ENCODE peak calls at places on chromosomes 3 and 15, in eight cellular contexts. X is AG04450; V is stimulated activated CD8-positive, alpha-beta memory T cell treated with anti-CD3 and anti-CD28 coated beads, Interleukin-15, amount 100 ng/mL, for 24 hours; B is GM10248; L is Right ventricle myocardium superior; P is progenitor cell of endocrine pancreas; M is RWPE1; S is foreskin fibroblast. T is an unnamed sample.

GRCh38 chr15:35181538-35181937 is 96.4 kb upstream of the NANOGP8 start:
- DNase-seq in L (no peak), X (no peak), S (peak), P (no peak), B (no peak), V (no peak), M (no peak), T (no peak)

GRCh38 chr15:80550219-80550909 is 144.7 kb upstream of the ABHD17C start:
- DNase-seq in L (no peak), B (no peak), M (peak), S (peak), V (no peak), P (no peak), X (peak), T (peak)

GRCh38 chr3:126113733-126114132 is 29.8 kb upstream of the SLC41A3 start:
- DNase-seq in L (no peak), S (no peak), V (no peak), X (no peak), P (no peak), M (no peak), B (no peak), T (no peak)

GRCh38 chr3:179734497-179735281 is 81.8 kb downstream of the USP13 start:
- DNase-seq in S (no peak), V (no peak), B (no peak), M (peak), P (no peak), L (no peak), X (no peak), T (no peak)

GRCh38 chr3:72614394-72615074 is 233.7 kb downstream of the SHQ1 start:
- DNase-seq in S (no peak), B (no peak), L (no peak), V (no peak), M (no peak), P (no peak), X (no peak), T (no peak)

GRCh38 chr15:38994310-38994709 is 429.7 kb upstream of the RASGRP1 start:
- DNase-seq in X (no peak), M (no peak), P (no peak), B (no peak), V (no peak), L (no peak), S (no peak), T (no peak)

GRCh38 chr3:98985406-98985805 is 83.9 kb upstream of the DCBLD2 start:
- DNase-seq in X (no peak), B (no peak), S (no peak), V (no peak), L (no peak), P (no peak), M (no peak), T (no peak)

GRCh38 chr3:197203714-197204146 is 94.7 kb downstream of the DLG1 start:
- DNase-seq in V (no peak), M (no peak), B (no peak), P (no peak), X (no peak), S (no peak), L (no peak), T (no peak)

GRCh38 chr3:172622916-172623700 is 87.8 kb downstream of the NCEH1 start:
- DNase-seq in L (no peak), B (peak), V (no peak), S (no peak), X (no peak), M (peak), P (no peak), T (no peak)

GRCh38 chr3:114873590-114873989 is 273.5 kb downstream of the ZBTB20 start:
- DNase-seq in S (no peak), L (no peak), P (no peak), X (no peak), M (no peak), B (no peak), V (no peak), T (no peak)

GRCh38 chr3:76657909-76658308 is 382.0 kb upstream of the ROBO2 start:
- DNase-seq in V (no peak), L (no peak), S (no peak), M (no peak), B (no peak), P (no peak), X (no peak), T (no peak)

GRCh38 chr15:96947830-96948229 is 617.3 kb downstream of the NR2F2 start:
- DNase-seq in M (no peak), X (no peak), V (no peak), P (no peak), B (no peak), L (no peak), S (no peak), T (no peak)

GRCh38 chr15:70440416-70441138 is 322.8 kb downstream of the UACA start:
- DNase-seq in B (no peak), L (no peak), P (no peak), V (no peak), X (no peak), S (no peak), M (no peak), T (no peak)

GRCh38 chr3:126418256-126418530 is 23.5 kb downstream of the CFAP100 start:
- DNase-seq in V (no peak), B (no peak), S (no peak), L (peak), P (no peak), X (no peak), M (no peak), T (no peak)

GRCh38 chr15:59205839-59206622 is 612 bp upstream of the LDHAL6B start:
- DNase-seq in S (no peak), X (no peak), B (peak), L (no peak), V (no peak), P (no peak), M (no peak), T (no peak)

GRCh38 chr3:82790307-82791097 is 1029.1 kb upstream of the GBE1 start:
- DNase-seq in B (no peak), S (no peak), V (no peak), X (no peak), L (no peak), M (no peak), P (no peak), T (no peak)

GRCh38 chr15:75720297-75720696 is 7.6 kb upstream of the CSPG4 start:
- DNase-seq in S (no peak), L (peak), P (no peak), M (no peak), X (no peak), V (no peak), B (no peak), T (no peak)

GRCh38 chr3:159832024-159832423 is 156.6 kb upstream of the IL12A start:
- DNase-seq in P (no peak), L (no peak), B (peak), X (no peak), V (no peak), S (no peak), M (no peak), T (no peak)

GRCh38 chr3:114878119-114878839 is 268.8 kb downstream of the ZBTB20 start:
- DNase-seq in P (no peak), M (peak), S (peak), L (no peak), X (no peak), B (no peak), V (no peak), T (no peak)

GRCh38 chr3:143716731-143717130 is 131.5 kb downstream of the SLC9A9 start:
- DNase-seq in P (no peak), S (no peak), B (no peak), X (no peak), V (no peak), L (no peak), M (no peak), T (no peak)

GRCh38 chr3:174062923-174063322 is 665.4 kb downstream of the NLGN1 start:
- DNase-seq in P (no peak), V (no peak), B (no peak), L (no peak), S (no peak), M (no peak), X (no peak), T (no peak)